ENCODE peak calls at places on chromosome 12, in five cellular contexts. M is left lung; L is CD8-positive, alpha-beta T cell; R is aorta; E is tibial artery. C is an unnamed sample.
A peak's percentile ranks its signal among the peaks of the same experiment; 100 is the strongest.

GRCh38 chr12:100953217-100953616 is 158.6 kb downstream of the ANO4 start:
- DNase-seq in E (no peak), L (no peak), R (no peak), M (no peak), C (no peak)

GRCh38 chr12:21169878-21170472 is 39.0 kb downstream of the SLCO1B1 start:
- DNase-seq in R (no peak), L (no peak), E (no peak), M (no peak), C (no peak)

GRCh38 chr12:78887008-78887407 is 22.4 kb downstream of the SYT1 start:
- DNase-seq in R (no peak), M (no peak), L (no peak), E (no peak), C (no peak)

GRCh38 chr12:42468853-42469252 is 120.7 kb downstream of the PRICKLE1 start:
- DNase-seq in M (no peak), E (no peak), L (no peak), R (no peak), C (no peak)

GRCh38 chr12:113292091-113292490 is 42.8 kb downstream of the SLC8B1 start:
- DNase-seq in R (no peak), L (no peak), E (no peak), M (no peak), C (no peak)

GRCh38 chr12:1911598-1912575 is 6.6 kb downstream of the CACNA2D4 start:
- DNase-seq in M (no peak), L (no peak), R (peak; percentile 65), E (no peak), C (no peak)

GRCh38 chr12:120079352-120080042 is 37.1 kb downstream of the RAB35 start:
- DNase-seq in L (no peak), M (no peak), R (peak; percentile 40), E (no peak), C (no peak)

GRCh38 chr12:25051583-25052190 is 102.8 kb upstream of the BCAT1 start:
- DNase-seq in L (peak; percentile 47), M (no peak), E (no peak), R (no peak), C (no peak)

GRCh38 chr12:115611477-115611876 is 666.0 kb downstream of the MED13L start:
- DNase-seq in L (no peak), M (no peak), E (no peak), R (no peak), C (no peak)

GRCh38 chr12:71551529-71551928 is 111.9 kb downstream of the LGR5 start:
- DNase-seq in L (no peak), M (no peak), E (no peak), R (no peak), C (no peak)

GRCh38 chr12:42961395-42961794 is 371.8 kb upstream of the PRICKLE1 start:
- DNase-seq in R (no peak), E (no peak), L (no peak), M (no peak), C (no peak)

GRCh38 chr12:111436266-111436665 is 30.5 kb downstream of the SH2B3 start:
- DNase-seq in M (no peak), E (peak; percentile 18), L (no peak), R (no peak), C (no peak)

GRCh38 chr12:6532927-6533652 is 1.2 kb upstream of the GAPDH start:
- DNase-seq in R (peak; percentile 89), E (peak; percentile 70), M (peak; percentile 72), L (no peak), C (peak; percentile 82)

GRCh38 chr12:124906606-124907261 is 7.7 kb downstream of the UBC start:
- DNase-seq in M (peak; percentile 88), R (peak; percentile 85), L (peak; percentile 93), E (peak; percentile 95), C (peak; percentile 71)

GRCh38 chr12:75939016-75939642 is 92.4 kb downstream of the PHLDA1 start:
- DNase-seq in L (no peak), E (no peak), M (no peak), R (no peak), C (no peak)

DNA sequence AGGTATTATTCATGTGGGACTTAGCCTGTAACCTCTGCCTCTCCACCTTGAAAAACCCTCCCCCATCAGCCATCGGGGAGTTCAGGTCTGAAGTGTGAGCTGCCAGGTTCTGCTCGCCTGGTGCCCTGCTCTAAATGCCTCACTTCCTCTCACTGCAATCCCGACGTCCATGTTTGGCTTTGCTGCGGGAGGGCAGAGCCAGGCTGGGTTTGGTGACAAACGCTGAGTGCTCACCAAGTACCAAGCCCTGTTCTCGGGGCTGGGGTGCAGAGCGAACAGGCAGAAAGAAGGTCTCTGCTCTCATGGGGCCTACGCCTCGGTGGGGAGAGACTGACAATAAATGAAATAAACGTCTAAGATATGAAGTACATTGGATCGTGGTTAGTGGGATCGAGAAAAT is 2.1 kb upstream of the ADGRD1 start:
- DNase-seq in E (no peak), L (no peak), M (no peak), R (no peak), C (no peak)
- H3K27ac ChIP-seq in E (no peak overlapping the region), L (no peak overlapping the region), M (no peak overlapping the region), R (no peak overlapping the region), C (no peak overlapping the region)

GRCh38 chr12:16348435-16349131 is 1.1 kb downstream of the MGST1 start:
- DNase-seq in M (no peak), E (no peak), L (no peak), R (no peak), C (no peak)
- H3K4me1 ChIP-seq in M (peaks cover 50% of the 10 kb centered on the region), E (peaks cover 7% of the 10 kb centered on the region), L (no peaks in the 10 kb centered on the region), R (no peaks in the 10 kb centered on the region), C (peaks cover 47% of the 10 kb centered on the region)

GRCh38 chr12:57094194-57095160 is 5.6 kb downstream of the NAB2 start:
- DNase-seq in R (peak; percentile 73), L (no peak), E (no peak), M (no peak), C (no peak)

GRCh38 chr12:57091633-57092528 is 3.0 kb downstream of the NAB2 start:
- DNase-seq in L (no peak), M (no peak), E (no peak), R (peak; percentile 70), C (no peak)

GRCh38 chr12:57092529-57092862 is 3.6 kb downstream of the NAB2 start:
- DNase-seq in R (peak; percentile 32), L (no peak), M (no peak), E (no peak), C (no peak)

GRCh38 chr12:57093412-57094193 is 4.7 kb downstream of the NAB2 start:
- DNase-seq in L (peak; percentile 75), M (peak; percentile 76), E (peak; percentile 77), R (peak; percentile 95), C (no peak)

DNA sequence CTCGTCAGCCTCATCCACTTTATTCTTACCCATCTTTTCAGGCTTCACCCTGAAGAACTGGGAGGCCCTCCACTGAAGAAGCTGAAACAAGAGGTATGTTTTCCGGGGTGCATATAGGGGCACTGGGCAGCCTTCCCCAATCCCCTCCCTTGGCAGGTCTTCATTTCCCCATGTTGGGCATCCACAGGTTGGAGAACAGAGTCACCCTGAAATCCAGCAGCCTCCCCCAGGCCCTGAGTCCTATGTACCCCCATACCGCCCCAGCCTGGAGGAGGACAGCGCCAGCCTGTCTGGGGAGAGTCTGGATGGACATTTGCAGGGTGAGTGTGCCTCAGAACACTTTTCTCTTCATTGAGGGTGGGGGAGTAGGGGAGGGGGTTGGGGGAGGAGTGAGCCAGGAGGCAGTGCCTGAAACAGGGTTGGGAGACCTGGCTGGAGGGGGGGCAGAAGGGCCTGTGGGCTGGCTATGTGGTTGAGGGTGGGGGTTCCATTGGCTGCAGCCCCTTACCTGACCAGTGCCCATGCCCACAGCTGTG is 4.0 kb downstream of the NAB2 start:
- DNase-seq in M (no peak), E (no peak), R (peak; percentile 57), L (no peak), C (no peak)
- H3K27ac ChIP-seq in M (peak overlapping the region; percentile 23), E (peak overlapping the region; percentile 91), R (peak overlapping the region; percentile 60), L (peak overlapping the region; percentile 54), C (no peak overlapping the region)

GRCh38 chr12:50934981-50935807 is 17.1 kb upstream of the HIGD1C start:
- DNase-seq in L (no peak), E (no peak), R (no peak), M (no peak), C (no peak)
- H3K4me1 ChIP-seq in L (no peaks in the 10 kb centered on the region), E (peaks cover 69% of the 10 kb centered on the region), R (peaks cover 3% of the 10 kb centered on the region), M (peaks cover 59% of the 10 kb centered on the region), C (peaks cover 69% of the 10 kb centered on the region)

C was measured in right lobe of liver.